ENCODE peak calls at places on chromosome 18, in eight cellular contexts. V is fibroblast of mammary gland, T is GM23338, X is hypothalamus, A is foreskin fibroblast, S is cerebellar cortex, E is AG08395, G is NCI-H774. W is an unnamed sample.

GRCh38 chr18:24488824-24489493 is 28.5 kb downstream of the HRH4 start:
- DNase-seq in E (peak), S (peak), V (peak), A (no peak), T (peak), X (no peak), G (peak), W (no peak)

GRCh38 chr18:73807551-73808192 is 340.0 kb downstream of the FBXO15 start:
- DNase-seq in T (no peak), V (no peak), X (no peak), A (no peak), G (no peak), S (no peak), E (no peak), W (no peak)

GRCh38 chr18:6561893-6562292 is 147.2 kb upstream of the L3MBTL4 start:
- DNase-seq in V (no peak), X (no peak), T (no peak), E (no peak), S (peak), A (no peak), G (no peak), W (no peak)

GRCh38 chr18:23631746-23632145 is 31.0 kb downstream of the ANKRD29 start:
- DNase-seq in V (no peak), E (no peak), X (no peak), A (no peak), S (peak), T (peak), G (no peak), W (no peak)

GRCh38 chr18:57797209-57797651 is 5.9 kb downstream of the ATP8B1 start:
- DNase-seq in E (no peak), G (peak), A (no peak), S (no peak), V (no peak), T (no peak), X (no peak), W (no peak)

GRCh38 chr18:14189858-14190257 is 57.6 kb upstream of the ZNF519 start:
- DNase-seq in X (no peak), E (no peak), T (no peak), V (peak), S (no peak), A (peak), G (no peak), W (no peak)

GRCh38 chr18:3055201-3055600 is 42.3 kb upstream of the LPIN2 start:
- DNase-seq in X (no peak), T (no peak), V (peak), S (no peak), E (no peak), A (no peak), G (no peak), W (no peak)

GRCh38 chr18:26649193-26649543 is 100.8 kb upstream of the KCTD1 start:
- DNase-seq in E (no peak), G (no peak), A (no peak), V (no peak), T (no peak), X (no peak), S (no peak), W (no peak)

GRCh38 chr18:48917579-48918101 is 33.1 kb downstream of the SMAD7 start:
- DNase-seq in V (no peak), T (no peak), A (no peak), X (no peak), S (no peak), E (no peak), G (no peak), W (no peak)

GRCh38 chr18:79664525-79665125 is 15.0 kb upstream of the CTDP1 start:
- DNase-seq in X (no peak), A (peak), V (peak), E (peak), S (no peak), G (no peak), T (no peak), W (no peak)

GRCh38 chr18:6614952-6615351 is 114.6 kb upstream of the ARHGAP28 start:
- DNase-seq in T (no peak), V (no peak), S (no peak), A (no peak), G (no peak), X (no peak), E (no peak), W (no peak)

GRCh38 chr18:55287146-55287806 is 300.7 kb downstream of the TCF4 start:
- DNase-seq in S (peak), V (no peak), X (no peak), T (no peak), G (no peak), E (peak), A (no peak), W (no peak)

GRCh38 chr18:33596178-33596854 is 18.3 kb downstream of the ASXL3 start:
- DNase-seq in G (no peak), A (peak), E (no peak), V (peak), X (no peak), S (no peak), T (no peak), W (no peak)

GRCh38 chr18:50117876-50118275 is 77.1 kb downstream of the MYO5B start:
- DNase-seq in S (no peak), G (peak), V (no peak), E (no peak), X (no peak), T (no peak), A (no peak), W (no peak)

GRCh38 chr18:25420091-25420490 is 68.1 kb upstream of the ZNF521 start:
- DNase-seq in X (no peak), S (no peak), A (no peak), E (no peak), V (no peak), T (no peak), G (no peak), W (no peak)

GRCh38 chr18:31396796-31397195 is 20.2 kb downstream of the DSG4 start:
- DNase-seq in E (no peak), T (no peak), V (no peak), G (no peak), A (no peak), X (no peak), S (no peak), W (no peak)

GRCh38 chr18:70288851-70289328 is at the start of gene SOCS6:
- DNase-seq in X (peak), T (peak), G (peak), S (peak), E (peak), A (peak), V (peak), W (peak)

GRCh38 chr18:2872095-2872494 is 25.3 kb downstream of the EMILIN2 start:
- DNase-seq in X (no peak), V (no peak), T (no peak), A (no peak), E (no peak), S (no peak), G (no peak), W (no peak)

GRCh38 chr18:7950380-7951143 is 383.4 kb downstream of the PTPRM start:
- DNase-seq in G (no peak), E (peak), T (no peak), V (peak), A (peak), X (no peak), S (no peak), W (no peak)

GRCh38 chr18:78073275-78073674 is 823.6 kb downstream of the GALR1 start:
- DNase-seq in S (peak), G (peak), E (no peak), T (no peak), A (no peak), X (no peak), V (no peak), W (no peak)

GRCh38 chr18:39774957-39775582 is 2180.0 kb upstream of the PIK3C3 start:
- DNase-seq in A (no peak), X (no peak), S (no peak), V (no peak), E (no peak), T (no peak), G (no peak), W (no peak)

GRCh38 chr18:68431111-68431921 is 283.6 kb downstream of the TMX3 start:
- DNase-seq in A (no peak), T (no peak), G (no peak), V (no peak), E (no peak), S (no peak), X (no peak), W (no peak)

GRCh38 chr18:3771121-3771971 is 321.4 kb downstream of the TGIF1 start:
- DNase-seq in X (peak), T (peak), E (peak), S (peak), V (peak), A (peak), G (peak), W (peak)

GRCh38 chr18:73774836-73775509 is 372.7 kb downstream of the FBXO15 start:
- DNase-seq in X (no peak), A (no peak), E (no peak), V (peak), G (no peak), T (peak), S (peak), W (no peak)

GRCh38 chr18:46531472-46531871 is 125.5 kb downstream of the LOXHD1 start:
- DNase-seq in A (no peak), E (no peak), X (peak), S (no peak), T (no peak), V (no peak), G (no peak), W (no peak)

GRCh38 chr18:57210101-57210661 is 63.3 kb downstream of the BOD1L2 start:
- DNase-seq in S (peak), V (peak), G (no peak), A (peak), X (peak), T (peak), E (peak), W (no peak)

GRCh38 chr18:52670903-52671302 is 330.9 kb downstream of the DCC start:
- DNase-seq in G (no peak), E (no peak), V (peak), S (no peak), X (no peak), T (peak), A (no peak), W (no peak)

W was measured in esophagus squamous epithelium.